ENCODE peak calls at places on chromosomes 11 and 22, in eight cellular contexts. H is HL-60; O is CD4-positive, alpha-beta memory T cell; T is iPS DF 6.9; Z is naive thymus-derived CD4-positive, alpha-beta T cell; N is AG04450; U is neural progenitor cell; K is HCT116. M is an unnamed sample.

GRCh38 chr22:49975543-49976389 is 15.2 kb downstream of the PIM3 start:
- DNase-seq in H (no peak), O (no peak), T (no peak), Z (no peak), N (no peak), U (peak; percentile 52), K (no peak), M (peak; percentile 82)

GRCh38 chr11:44939673-44940072 is 11.0 kb downstream of the TP53I11 start:
- DNase-seq in H (no peak), O (no peak), T (no peak), Z (no peak), N (no peak), U (peak; percentile 51), K (no peak), M (no peak)

GRCh38 chr11:78000193-78000592 is 5.7 kb upstream of the INTS4 start:
- DNase-seq in H (peak; percentile 21), O (peak; percentile 48), T (peak; percentile 67), Z (peak; percentile 49), N (peak; percentile 53), U (peak; percentile 66), K (peak; percentile 68), M (no peak)

GRCh38 chr22:39994046-39994565 is 648 bp upstream of the FAM83F start:
- DNase-seq in H (no peak), O (peak; percentile 47), T (no peak), Z (peak; percentile 81), N (no peak), U (no peak), K (no peak), M (no peak)

GRCh38 chr11:113436672-113437252 is 38.4 kb downstream of the DRD2 start:
- DNase-seq in H (no peak), O (no peak), T (no peak), Z (no peak), N (no peak), U (no peak), K (no peak), M (no peak)

GRCh38 chr11:11432621-11433319 is 79.7 kb upstream of the CSNK2A3 start:
- DNase-seq in H (no peak), O (no peak), T (no peak), Z (no peak), N (no peak), U (no peak), K (no peak), M (no peak)

GRCh38 chr11:1387961-1388762 is 1.6 kb upstream of the BRSK2 start:
- DNase-seq in H (no peak), O (no peak), T (no peak), Z (no peak), N (no peak), U (peak; percentile 44), K (no peak), M (no peak)

GRCh38 chr11:95111923-95112540 is 22.4 kb downstream of the ENDOD1 start:
- DNase-seq in H (no peak), O (no peak), T (no peak), Z (no peak), N (no peak), U (peak; percentile 11), K (no peak), M (no peak)

GRCh38 chr22:36344106-36344827 is 43.5 kb downstream of the MYH9 start:
- DNase-seq in H (no peak), O (no peak), T (no peak), Z (no peak), N (no peak), U (no peak), K (no peak), M (no peak)

GRCh38 chr22:26431151-26431995 is 2.3 kb downstream of the ASPHD2 start:
- DNase-seq in H (no peak), O (no peak), T (no peak), Z (no peak), N (no peak), U (no peak), K (no peak), M (no peak)

GRCh38 chr22:21047730-21048129 is 2.0 kb downstream of the LRRC74B start:
- DNase-seq in H (no peak), O (no peak), T (no peak), Z (no peak), N (no peak), U (no peak), K (no peak), M (no peak)

GRCh38 chr11:18669211-18669593 is 29.4 kb upstream of the TMEM86A start:
- DNase-seq in H (no peak), O (no peak), T (no peak), Z (no peak), N (no peak), U (no peak), K (peak; percentile 46), M (no peak)

GRCh38 chr11:57387284-57388030 is 3.0 kb downstream of the PRG2 start:
- DNase-seq in H (no peak), O (no peak), T (no peak), Z (no peak), N (no peak), U (no peak), K (no peak), M (no peak)

GRCh38 chr11:19027829-19028595 is 32.5 kb downstream of the MRGPRX2 start:
- DNase-seq in H (no peak), O (no peak), T (no peak), Z (no peak), N (no peak), U (no peak), K (peak; percentile 43), M (no peak)

GRCh38 chr11:84019576-84020194 is 733.5 kb upstream of the CCDC90B start:
- DNase-seq in H (no peak), O (no peak), T (no peak), Z (no peak), N (no peak), U (no peak), K (no peak), M (no peak)

GRCh38 chr22:45903355-45904149 is 73.4 kb downstream of the WNT7B start:
- DNase-seq in H (no peak), O (no peak), T (no peak), Z (no peak), N (peak; percentile 27), U (no peak), K (no peak), M (no peak)

GRCh38 chr11:69939551-69940245 is 120.5 kb upstream of the FGF3 start:
- DNase-seq in H (no peak), O (no peak), T (no peak), Z (no peak), N (no peak), U (no peak), K (no peak), M (no peak)

GRCh38 chr11:77728203-77728786 is 90.7 kb upstream of the CLNS1A start:
- DNase-seq in H (no peak), O (no peak), T (no peak), Z (no peak), N (no peak), U (no peak), K (no peak), M (no peak)

DNA sequence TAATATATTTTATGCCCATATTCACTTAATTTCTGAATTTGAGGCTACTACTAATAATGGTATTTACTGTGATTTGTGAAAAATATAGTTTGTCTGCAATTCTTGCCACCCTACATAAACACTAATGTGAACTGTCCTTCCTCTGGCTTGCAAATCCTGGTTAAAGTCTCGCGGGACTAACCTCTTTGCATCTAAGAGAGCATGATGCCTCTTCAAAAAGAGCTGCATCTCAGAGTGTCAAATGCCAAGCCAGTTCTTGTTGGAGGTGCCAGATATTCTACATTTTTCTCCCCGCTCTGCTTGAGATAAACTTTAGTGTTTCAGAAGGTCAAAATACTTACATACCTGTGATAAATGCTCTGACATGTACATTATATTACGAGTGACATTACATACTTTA is 2.1 kb downstream of the ARHGAP42 start:
- DNase-seq in H (no peak), O (no peak), T (no peak), Z (no peak), N (no peak), U (no peak), K (no peak), M (no peak)
- H3K27me3 ChIP-seq in H (peaks cover 5% of the 10 kb centered on the region), O (no peaks in the 10 kb centered on the region), T (no peaks in the 10 kb centered on the region), Z (no peaks in the 10 kb centered on the region), N (no peaks in the 10 kb centered on the region), U (no peaks in the 10 kb centered on the region), K (no peaks in the 10 kb centered on the region), M (no peaks in the 10 kb centered on the region)

GRCh38 chr11:6656581-6656915 is 939 bp upstream of the DCHS1 start:
- DNase-seq in H (no peak), O (no peak), T (no peak), Z (no peak), N (no peak), U (no peak), K (no peak), M (no peak)
- H3K4me3 ChIP-seq in H (no peak overlapping the region), O (no peak overlapping the region), T (no peak overlapping the region), Z (no peak overlapping the region), N (peak overlapping the region; percentile 63), U (peak overlapping the region; percentile 64), K (no peak overlapping the region), M (no peak overlapping the region)

GRCh38 chr11:64713781-64714363 is 9.1 kb downstream of the NRXN2 start:
- DNase-seq in H (no peak), O (no peak), T (no peak), Z (no peak), N (no peak), U (peak; percentile 69), K (no peak), M (no peak)

GRCh38 chr11:64711944-64712306 is 11.1 kb downstream of the NRXN2 start:
- DNase-seq in H (no peak), O (no peak), T (no peak), Z (no peak), N (no peak), U (no peak), K (no peak), M (no peak)

GRCh38 chr11:64714664-64715063 is 8.3 kb downstream of the NRXN2 start:
- DNase-seq in H (no peak), O (no peak), T (no peak), Z (no peak), N (no peak), U (no peak), K (no peak), M (no peak)

GRCh38 chr11:64712430-64713030 is 10.5 kb downstream of the NRXN2 start:
- DNase-seq in H (no peak), O (no peak), T (no peak), Z (no peak), N (no peak), U (no peak), K (no peak), M (no peak)

DNA sequence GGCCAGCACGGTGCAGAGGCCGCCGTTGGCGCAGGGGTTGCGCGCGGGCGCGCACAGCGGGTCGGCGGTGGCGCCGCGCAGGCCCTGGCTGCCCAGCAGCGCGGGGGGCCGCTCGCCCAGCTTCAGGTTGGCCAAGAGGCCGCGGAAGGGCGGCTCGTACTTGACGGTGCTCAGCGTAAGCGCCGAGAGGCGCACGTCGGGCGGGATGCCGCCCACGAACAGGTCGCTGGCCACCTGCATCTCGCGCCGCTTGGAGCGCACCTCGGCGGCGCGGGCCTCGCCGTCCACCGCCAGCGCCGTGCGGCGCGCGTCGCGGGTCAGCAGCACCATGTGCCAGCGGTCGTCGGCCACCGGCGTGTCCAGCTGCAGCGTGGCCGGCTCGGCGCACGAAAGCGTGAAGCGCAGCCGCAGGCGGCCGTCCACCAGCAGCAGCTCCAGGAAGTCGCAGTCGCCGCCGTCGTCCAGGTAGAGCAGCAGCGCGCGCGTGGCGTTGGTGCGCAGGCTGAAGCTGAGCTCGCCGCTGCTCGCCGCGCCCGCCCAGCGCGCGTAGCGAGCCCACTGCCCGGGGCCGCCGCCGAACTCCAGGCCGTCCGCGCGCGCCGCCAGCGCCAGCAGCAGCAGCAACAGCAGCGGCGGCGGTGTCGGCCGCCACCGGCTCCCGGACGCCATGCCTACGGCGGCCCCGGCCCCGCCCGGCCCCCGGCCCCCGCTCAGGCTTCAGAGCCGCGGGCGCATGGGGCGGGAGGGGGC is 9.8 kb downstream of the NRXN2 start:
- DNase-seq in H (no peak), O (peak; percentile 18), T (no peak), Z (no peak), N (no peak), U (peak; percentile 82), K (no peak), M (no peak)
- H3K27me3 ChIP-seq in H (peaks cover 49% of the 10 kb centered on the region), O (peaks cover 47% of the 10 kb centered on the region), T (peaks cover 11% of the 10 kb centered on the region), Z (peaks cover 2% of the 10 kb centered on the region), N (peaks cover 71% of the 10 kb centered on the region), U (peaks cover 97% of the 10 kb centered on the region), K (peaks cover 5% of the 10 kb centered on the region), M (no peaks in the 10 kb centered on the region)

GRCh38 chr11:64842366-64842759 is 2.1 kb downstream of the CDC42BPG start:
- DNase-seq in H (no peak), O (no peak), T (no peak), Z (no peak), N (no peak), U (peak; percentile 31), K (no peak), M (no peak)
- H3K4me3 ChIP-seq in H (no peak overlapping the region), O (no peak overlapping the region), T (no peak overlapping the region), Z (no peak overlapping the region), N (no peak overlapping the region), U (no peak overlapping the region), K (peak overlapping the region; percentile 60), M (no peak overlapping the region)